ENCODE peak calls at places on chromosomes 13 and 19, in seven cellular contexts. K, T, Q, G, F, D and H are unnamed samples.

GRCh38 chr19:35006342-35006998 is 6.3 kb downstream of the GRAMD1A start:
- DNase-seq in K (no peak), T (peak), Q (no peak), G (no peak), F (no peak), D (no peak), H (no peak)

GRCh38 chr13:97502192-97502591 is 68.2 kb downstream of the RAP2A start:
- DNase-seq in K (no peak), T (peak), Q (peak), G (no peak), F (peak), D (no peak), H (no peak)

GRCh38 chr13:47853236-47853635 is 147.8 kb downstream of the SUCLA2 start:
- DNase-seq in K (no peak), T (no peak), Q (no peak), G (no peak), F (no peak), D (no peak), H (no peak)

GRCh38 chr19:29666634-29667389 is 1.6 kb downstream of the PLEKHF1 start:
- DNase-seq in K (no peak), T (no peak), Q (peak), G (no peak), F (peak), D (no peak), H (peak)

GRCh38 chr13:44086389-44086788 is 206.7 kb downstream of the LACC1 start:
- DNase-seq in K (no peak), T (no peak), Q (no peak), G (no peak), F (no peak), D (no peak), H (no peak)

GRCh38 chr13:32811297-32811800 is 204.9 kb upstream of the KL start:
- DNase-seq in K (no peak), T (no peak), Q (no peak), G (peak), F (no peak), D (no peak), H (no peak)

GRCh38 chr19:5775668-5776309 is 8.8 kb downstream of the PRR22 start:
- DNase-seq in K (no peak), T (no peak), Q (no peak), G (no peak), F (no peak), D (no peak), H (no peak)

GRCh38 chr19:2983351-2984195 is 6.2 kb downstream of the TLE6 start:
- DNase-seq in K (no peak), T (peak), Q (peak), G (no peak), F (peak), D (peak), H (no peak)

GRCh38 chr19:5826531-5827341 is 12.8 kb downstream of the FUT6 start:
- DNase-seq in K (no peak), T (peak), Q (peak), G (peak), F (peak), D (no peak), H (no peak)